ENCODE peak calls at places on chromosomes 13 and 19, in five cellular contexts. One of them, this sample, is unnamed.

GRCh38 chr19:12696366-12697335 is at the start of gene FBXW9:
- DNase-seq in left ventricle myocardium inferior: peak; percentile 98
- DNase-seq in pancreas: peak; percentile 98
- DNase-seq in fibroblast of lung: peak; percentile 97
- DNase-seq in body of pancreas: peak; percentile 95
- DNase-seq in this sample: peak; percentile 97

GRCh38 chr13:44422755-44423643 is 49.4 kb downstream of the SERP2 start:
- DNase-seq in left ventricle myocardium inferior: no peak
- DNase-seq in pancreas: no peak
- DNase-seq in fibroblast of lung: no peak
- DNase-seq in body of pancreas: peak; percentile 41
- DNase-seq in this sample: no peak

GRCh38 chr19:40744554-40745401 is 5.5 kb downstream of the ACTMAP start:
- DNase-seq in left ventricle myocardium inferior: no peak
- DNase-seq in pancreas: no peak
- DNase-seq in fibroblast of lung: no peak
- DNase-seq in body of pancreas: peak; percentile 24
- DNase-seq in this sample: peak; percentile 14

GRCh38 chr13:52743988-52744387 is 4.4 kb upstream of the CNMD start:
- DNase-seq in left ventricle myocardium inferior: no peak
- DNase-seq in pancreas: no peak
- DNase-seq in fibroblast of lung: no peak
- DNase-seq in body of pancreas: no peak
- DNase-seq in this sample: no peak

GRCh38 chr19:53883231-53883661 is 1.2 kb downstream of the PRKCG start:
- DNase-seq in left ventricle myocardium inferior: no peak
- DNase-seq in pancreas: peak; percentile 81
- DNase-seq in fibroblast of lung: no peak
- DNase-seq in body of pancreas: no peak
- DNase-seq in this sample: no peak

GRCh38 chr13:33087091-33087490 is 70.9 kb downstream of the KL start:
- DNase-seq in left ventricle myocardium inferior: no peak
- DNase-seq in pancreas: no peak
- DNase-seq in fibroblast of lung: peak; percentile 15
- DNase-seq in body of pancreas: no peak
- DNase-seq in this sample: peak; percentile 56

GRCh38 chr13:52356327-52356726 is 49.6 kb downstream of the THSD1 start:
- DNase-seq in left ventricle myocardium inferior: no peak
- DNase-seq in pancreas: no peak
- DNase-seq in fibroblast of lung: peak; percentile 27
- DNase-seq in body of pancreas: no peak
- DNase-seq in this sample: no peak

GRCh38 chr19:47608908-47609879 is at the start of gene BICRA:
- DNase-seq in left ventricle myocardium inferior: peak; percentile 86
- DNase-seq in pancreas: peak; percentile 94
- DNase-seq in fibroblast of lung: peak; percentile 82
- DNase-seq in body of pancreas: peak; percentile 89
- DNase-seq in this sample: peak; percentile 92

GRCh38 chr13:42926555-42926954 is 65.5 kb downstream of the EPSTI1 start:
- DNase-seq in left ventricle myocardium inferior: no peak
- DNase-seq in pancreas: no peak
- DNase-seq in fibroblast of lung: peak; percentile 12
- DNase-seq in body of pancreas: no peak
- DNase-seq in this sample: peak; percentile 44

GRCh38 chr19:39070888-39071287 is 13.3 kb upstream of the ACP7 start:
- DNase-seq in left ventricle myocardium inferior: no peak
- DNase-seq in pancreas: no peak
- DNase-seq in fibroblast of lung: no peak
- DNase-seq in body of pancreas: no peak
- DNase-seq in this sample: no peak

GRCh38 chr13:100534911-100535310 is 53.7 kb downstream of the GGACT start:
- DNase-seq in left ventricle myocardium inferior: no peak
- DNase-seq in pancreas: no peak
- DNase-seq in fibroblast of lung: no peak
- DNase-seq in body of pancreas: peak; percentile 68
- DNase-seq in this sample: no peak

GRCh38 chr13:46369506-46370268 is 17.4 kb downstream of the RUBCNL start:
- DNase-seq in left ventricle myocardium inferior: no peak
- DNase-seq in pancreas: no peak
- DNase-seq in fibroblast of lung: peak; percentile 95
- DNase-seq in body of pancreas: no peak
- DNase-seq in this sample: peak; percentile 59

GRCh38 chr13:28954810-28955209 is 134.7 kb downstream of the MTUS2 start:
- DNase-seq in left ventricle myocardium inferior: no peak
- DNase-seq in pancreas: no peak
- DNase-seq in fibroblast of lung: no peak
- DNase-seq in body of pancreas: no peak
- DNase-seq in this sample: peak; percentile 43

GRCh38 chr13:28958018-28958417 is 137.9 kb downstream of the MTUS2 start:
- DNase-seq in left ventricle myocardium inferior: no peak
- DNase-seq in pancreas: no peak
- DNase-seq in fibroblast of lung: no peak
- DNase-seq in body of pancreas: no peak
- DNase-seq in this sample: no peak

GRCh38 chr13:28955264-28955966 is 135.3 kb downstream of the MTUS2 start:
- DNase-seq in left ventricle myocardium inferior: peak; percentile 43
- DNase-seq in pancreas: no peak
- DNase-seq in fibroblast of lung: no peak
- DNase-seq in body of pancreas: no peak
- DNase-seq in this sample: no peak

GRCh38 chr13:28953714-28954113 is 133.6 kb downstream of the MTUS2 start:
- DNase-seq in left ventricle myocardium inferior: no peak
- DNase-seq in pancreas: no peak
- DNase-seq in fibroblast of lung: no peak
- DNase-seq in body of pancreas: no peak
- DNase-seq in this sample: no peak
- TF ChIP-seq CTCF in left ventricle myocardium inferior: no peak
- TF ChIP-seq CTCF in pancreas: no peak
- TF ChIP-seq CTCF in fibroblast of lung: no peak
- TF ChIP-seq CTCF in body of pancreas: no peak
- TF ChIP-seq CTCF in this sample: no peak

DNA sequence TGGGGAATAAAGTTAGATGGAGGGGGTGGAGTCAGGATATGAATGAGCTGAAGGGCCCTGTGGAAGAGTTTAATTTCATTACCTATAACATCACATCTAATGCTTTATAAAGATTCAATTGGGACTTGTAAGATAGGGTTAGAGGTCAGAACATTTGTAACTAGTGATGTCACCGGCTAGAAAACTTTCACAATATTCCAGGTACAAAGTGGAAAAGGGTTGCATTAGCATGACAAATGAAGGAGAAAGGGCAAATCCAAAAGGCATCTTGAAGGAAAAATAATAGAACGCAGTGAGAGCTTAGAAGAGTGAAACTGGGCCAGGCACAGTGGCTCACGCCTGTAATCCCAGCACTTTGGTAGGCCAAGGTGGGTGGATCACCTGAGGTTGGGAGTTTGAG is 7.6 kb downstream of the MBNL2 start:
- DNase-seq in left ventricle myocardium inferior: no peak
- DNase-seq in pancreas: no peak
- DNase-seq in fibroblast of lung: no peak
- DNase-seq in body of pancreas: no peak
- DNase-seq in this sample: no peak
- H3K4me1 ChIP-seq in left ventricle myocardium inferior: peaks cover 100% of the 10 kb centered on the region
- H3K4me1 ChIP-seq in pancreas: peaks cover 36% of the 10 kb centered on the region
- H3K4me1 ChIP-seq in fibroblast of lung: peaks cover 13% of the 10 kb centered on the region
- H3K4me1 ChIP-seq in body of pancreas: peaks cover 79% of the 10 kb centered on the region
- H3K4me1 ChIP-seq in this sample: peaks cover 28% of the 10 kb centered on the region

GRCh38 chr13:60654405-60654804 is 257.4 kb downstream of the TDRD3 start:
- DNase-seq in left ventricle myocardium inferior: peak; percentile 33
- DNase-seq in pancreas: no peak
- DNase-seq in fibroblast of lung: peak; percentile 3
- DNase-seq in body of pancreas: peak; percentile 36
- DNase-seq in this sample: peak; percentile 36
- TF ChIP-seq CTCF in left ventricle myocardium inferior: peak; percentile 73
- TF ChIP-seq CTCF in pancreas: no peak
- TF ChIP-seq CTCF in fibroblast of lung: peak; percentile 32
- TF ChIP-seq CTCF in body of pancreas: peak; percentile 42
- TF ChIP-seq CTCF in this sample: peak; percentile 56

DNA sequence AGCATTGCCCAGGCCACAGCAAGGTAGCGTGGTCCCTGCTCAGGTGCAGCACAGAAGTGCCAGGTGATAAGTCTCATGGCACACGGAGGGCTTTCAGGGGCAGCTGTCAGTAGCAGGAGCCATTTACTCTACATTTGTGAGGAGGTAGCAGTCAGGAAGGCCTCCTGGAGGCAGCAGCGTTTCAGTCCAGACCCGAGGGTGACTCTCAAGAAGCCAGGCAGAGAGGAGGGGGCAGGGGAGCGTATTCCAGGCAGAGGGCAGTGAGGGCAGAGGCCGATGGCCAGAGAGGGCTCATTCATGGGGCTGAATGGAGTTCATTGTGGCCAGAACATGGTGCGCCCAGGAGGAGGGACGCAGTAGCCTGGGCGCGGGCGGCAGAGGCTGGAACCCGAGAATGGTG is 8.9 kb downstream of the PIAS4 start:
- DNase-seq in left ventricle myocardium inferior: no peak
- DNase-seq in pancreas: no peak
- DNase-seq in fibroblast of lung: no peak
- DNase-seq in body of pancreas: no peak
- DNase-seq in this sample: no peak
- H3K4me1 ChIP-seq in left ventricle myocardium inferior: peaks cover 61% of the 10 kb centered on the region
- H3K4me1 ChIP-seq in pancreas: peaks cover 39% of the 10 kb centered on the region
- H3K4me1 ChIP-seq in fibroblast of lung: no peaks in the 10 kb centered on the region
- H3K4me1 ChIP-seq in body of pancreas: peaks cover 52% of the 10 kb centered on the region
- H3K4me1 ChIP-seq in this sample: no peaks in the 10 kb centered on the region

DNA sequence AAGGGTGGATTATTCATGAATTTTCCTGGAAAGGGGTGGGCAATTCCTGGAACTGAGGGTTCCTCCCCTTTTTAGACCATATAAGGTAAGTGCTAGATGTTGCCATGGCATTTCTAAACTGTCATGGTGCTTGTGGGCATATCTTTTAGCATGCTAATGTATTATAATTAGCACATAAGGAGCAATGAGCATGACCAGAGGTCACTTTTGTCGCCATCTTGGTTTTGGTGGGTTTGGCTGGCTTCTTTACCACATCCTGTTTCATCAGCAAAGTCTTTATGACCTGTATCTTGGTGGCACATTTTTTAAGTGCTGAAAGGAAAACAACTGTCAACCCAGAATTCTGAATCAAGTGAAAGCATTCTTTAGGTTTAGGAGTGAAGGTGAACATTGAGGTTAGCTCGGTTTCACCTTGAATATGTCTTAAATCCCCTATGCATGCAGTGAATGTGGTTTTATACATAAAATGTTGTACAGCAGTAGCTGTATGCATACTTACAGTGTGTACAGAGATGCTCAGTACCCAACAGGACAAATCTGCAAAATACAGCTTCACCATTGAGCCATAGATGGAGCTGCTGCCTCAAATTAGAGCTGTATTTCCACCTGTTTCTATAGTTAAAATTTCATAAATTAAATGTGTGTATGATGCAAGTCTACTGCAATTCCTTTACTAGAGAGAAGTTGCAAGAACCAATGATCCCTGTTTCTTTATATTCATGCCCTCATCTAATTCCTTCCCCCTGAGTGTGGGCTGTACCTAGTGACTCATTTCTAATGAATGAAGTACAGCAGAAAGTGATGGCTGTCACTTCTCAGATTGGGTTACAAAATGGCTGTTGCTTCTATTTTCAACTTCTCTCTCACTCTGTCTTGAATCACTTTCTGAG is 25.3 kb upstream of the IGSF23 start:
- DNase-seq in left ventricle myocardium inferior: no peak
- DNase-seq in pancreas: no peak
- DNase-seq in fibroblast of lung: peak; percentile 99
- DNase-seq in body of pancreas: no peak
- DNase-seq in this sample: peak; percentile 94
- TF ChIP-seq CTCF in left ventricle myocardium inferior: peak; percentile 45
- TF ChIP-seq CTCF in pancreas: no peak
- TF ChIP-seq CTCF in fibroblast of lung: peak; percentile 54
- TF ChIP-seq CTCF in body of pancreas: peak; percentile 1
- TF ChIP-seq CTCF in this sample: peak; percentile 34

GRCh38 chr13:98525452-98525851 is 51.5 kb downstream of the STK24 start:
- DNase-seq in left ventricle myocardium inferior: no peak
- DNase-seq in pancreas: no peak
- DNase-seq in fibroblast of lung: no peak
- DNase-seq in body of pancreas: no peak
- DNase-seq in this sample: no peak
- H3K4me1 ChIP-seq in left ventricle myocardium inferior: peaks cover 93% of the 10 kb centered on the region
- H3K4me1 ChIP-seq in pancreas: no peaks in the 10 kb centered on the region
- H3K4me1 ChIP-seq in fibroblast of lung: peaks cover 10% of the 10 kb centered on the region
- H3K4me1 ChIP-seq in body of pancreas: peaks cover 58% of the 10 kb centered on the region
- H3K4me1 ChIP-seq in this sample: peaks cover 53% of the 10 kb centered on the region

GRCh38 chr19:11405846-11406643 is 13.1 kb downstream of the RGL3 start:
- DNase-seq in left ventricle myocardium inferior: no peak
- DNase-seq in pancreas: peak; percentile 63
- DNase-seq in fibroblast of lung: no peak
- DNase-seq in body of pancreas: no peak
- DNase-seq in this sample: no peak
- TF ChIP-seq CTCF in left ventricle myocardium inferior: peak; percentile 55
- TF ChIP-seq CTCF in pancreas: no peak
- TF ChIP-seq CTCF in fibroblast of lung: peak; percentile 30
- TF ChIP-seq CTCF in body of pancreas: no peak
- TF ChIP-seq CTCF in this sample: peak; percentile 60

DNA sequence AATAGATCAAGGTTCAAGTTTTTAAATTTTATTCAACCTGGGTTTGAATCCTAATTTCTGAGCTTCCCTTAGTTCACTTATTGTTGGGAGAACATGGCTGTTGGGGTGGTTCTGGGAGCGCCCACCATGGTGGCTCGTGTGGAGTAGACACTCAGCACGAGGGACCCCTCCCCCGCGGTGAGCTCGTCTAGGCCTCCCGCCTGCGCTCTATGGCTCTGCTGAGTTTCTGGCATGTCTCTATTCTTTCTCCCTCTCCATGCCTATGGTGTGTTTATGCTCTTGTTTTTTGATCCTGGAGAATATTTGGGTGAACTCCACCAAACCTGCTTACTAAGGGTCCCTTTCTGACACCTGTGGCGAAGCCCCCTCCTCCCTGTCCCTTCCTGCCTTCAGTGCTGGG is 1.6 kb upstream of the EPN1 start:
- DNase-seq in left ventricle myocardium inferior: no peak
- DNase-seq in pancreas: peak; percentile 58
- DNase-seq in fibroblast of lung: no peak
- DNase-seq in body of pancreas: no peak
- DNase-seq in this sample: no peak
- H3K4me1 ChIP-seq in left ventricle myocardium inferior: peaks cover 74% of the 10 kb centered on the region
- H3K4me1 ChIP-seq in pancreas: peaks cover 23% of the 10 kb centered on the region
- H3K4me1 ChIP-seq in fibroblast of lung: peaks cover 6% of the 10 kb centered on the region
- H3K4me1 ChIP-seq in body of pancreas: peaks cover 38% of the 10 kb centered on the region
- H3K4me1 ChIP-seq in this sample: peaks cover 13% of the 10 kb centered on the region

This sample was measured in cardiac muscle cell.